ENCODE peak calls at places on chromosome 12, in six cellular contexts. I, E, V, K, Q and C are unnamed samples.
A peak's percentile ranks its signal among the peaks of the same experiment; 100 is the strongest.

GRCh38 chr12:96882862-96883261 is 24.2 kb upstream of the NEDD1 start:
- DNase-seq in Q (no peak), E (no peak), V (peak; percentile 94), I (no peak), K (no peak), C (no peak)

GRCh38 chr12:68623984-68624383 is 13.3 kb downstream of the RAP1B start:
- DNase-seq in Q (no peak), K (no peak), I (no peak), V (peak; percentile 61), E (no peak), C (no peak)

GRCh38 chr12:109999649-109999971 is 380 bp downstream of the ANKRD13A start:
- DNase-seq in V (no peak), I (no peak), Q (no peak), E (no peak), K (no peak), C (no peak)

GRCh38 chr12:44653886-44654527 is 222.1 kb downstream of the NELL2 start:
- DNase-seq in V (no peak), Q (no peak), E (no peak), K (no peak), I (no peak), C (no peak)

GRCh38 chr12:115423546-115423987 is 739.6 kb upstream of the TBX3 start:
- DNase-seq in E (peak; percentile 44), I (no peak), Q (peak; percentile 98), V (no peak), K (no peak), C (no peak)

GRCh38 chr12:46049665-46050064 is 59.3 kb upstream of the SCAF11 start:
- DNase-seq in K (no peak), I (no peak), Q (no peak), V (no peak), E (no peak), C (no peak)

GRCh38 chr12:96396209-96396608 is 4.0 kb downstream of the CDK17 start:
- DNase-seq in Q (no peak), K (no peak), V (no peak), E (no peak), I (no peak), C (no peak)

GRCh38 chr12:105226219-105226618 is 9.8 kb downstream of the APPL2 start:
- DNase-seq in K (no peak), I (peak; percentile 20), V (peak; percentile 97), Q (no peak), E (no peak), C (no peak)

GRCh38 chr12:87827638-87828264 is 201.4 kb downstream of the C12orf50 start:
- DNase-seq in I (no peak), Q (no peak), V (peak; percentile 86), K (no peak), E (peak; percentile 84), C (no peak)

GRCh38 chr12:74847169-74847568 is 309.5 kb downstream of the ATXN7L3B start:
- DNase-seq in I (no peak), V (no peak), Q (peak; percentile 15), K (no peak), E (no peak), C (no peak)

GRCh38 chr12:7089196-7089871 is 2.9 kb downstream of the C1R start:
- DNase-seq in I (no peak), Q (no peak), E (no peak), V (no peak), K (no peak), C (no peak)

GRCh38 chr12:65556676-65557424 is 267.4 kb upstream of the HMGA2 start:
- DNase-seq in E (peak; percentile 82), I (peak; percentile 83), V (peak; percentile 85), Q (peak; percentile 53), K (peak; percentile 9), C (peak; percentile 86)

GRCh38 chr12:23816394-23816851 is 133.0 kb downstream of the SOX5 start:
- DNase-seq in K (no peak), Q (peak; percentile 12), V (no peak), I (no peak), E (no peak), C (no peak)

GRCh38 chr12:118107694-118108093 is 3.9 kb upstream of the VSIG10 start:
- DNase-seq in K (no peak), V (no peak), I (no peak), Q (peak; percentile 36), E (no peak), C (no peak)

GRCh38 chr12:122732170-122732569 is 1.5 kb upstream of the HCAR1 start:
- DNase-seq in Q (no peak), E (no peak), K (no peak), I (no peak), V (no peak), C (no peak)

GRCh38 chr12:3958534-3958933 is 85.3 kb upstream of the PARP11 start:
- DNase-seq in K (no peak), V (no peak), E (no peak), Q (no peak), I (no peak), C (no peak)

GRCh38 chr12:94769746-94770396 is 119.5 kb upstream of the TMCC3 start:
- DNase-seq in E (no peak), V (no peak), I (no peak), K (peak; percentile 24), Q (no peak), C (no peak)

GRCh38 chr12:51926718-51927117 is 19.4 kb downstream of the ACVRL1 start:
- DNase-seq in V (peak; percentile 42), E (peak; percentile 71), I (peak; percentile 79), Q (peak; percentile 23), K (no peak), C (peak; percentile 36)

GRCh38 chr12:55719371-55719770 is 822 bp upstream of the RDH5 start:
- DNase-seq in V (no peak), E (no peak), I (no peak), K (no peak), Q (no peak), C (no peak)

GRCh38 chr12:55720071-55720564 is at the start of gene RDH5:
- DNase-seq in K (no peak), V (peak; percentile 89), Q (peak; percentile 83), E (peak; percentile 80), I (no peak), C (no peak)

GRCh38 chr12:55722948-55723347 is 2.8 kb downstream of the RDH5 start:
- DNase-seq in V (no peak), Q (no peak), E (no peak), K (no peak), I (no peak), C (no peak)

GRCh38 chr12:55721601-55722213 is 1.5 kb downstream of the RDH5 start:
- DNase-seq in I (no peak), K (no peak), E (no peak), V (no peak), Q (no peak), C (no peak)

GRCh38 chr12:55720894-55721444 is 776 bp downstream of the RDH5 start:
- DNase-seq in I (peak; percentile 56), Q (peak; percentile 55), E (peak; percentile 80), V (peak; percentile 91), K (no peak), C (no peak)
- TF ChIP-seq BHLHE40 in I (no peak), Q (peak; percentile 6), E (no peak), V (no peak), K (no peak), C (no peak)

DNA sequence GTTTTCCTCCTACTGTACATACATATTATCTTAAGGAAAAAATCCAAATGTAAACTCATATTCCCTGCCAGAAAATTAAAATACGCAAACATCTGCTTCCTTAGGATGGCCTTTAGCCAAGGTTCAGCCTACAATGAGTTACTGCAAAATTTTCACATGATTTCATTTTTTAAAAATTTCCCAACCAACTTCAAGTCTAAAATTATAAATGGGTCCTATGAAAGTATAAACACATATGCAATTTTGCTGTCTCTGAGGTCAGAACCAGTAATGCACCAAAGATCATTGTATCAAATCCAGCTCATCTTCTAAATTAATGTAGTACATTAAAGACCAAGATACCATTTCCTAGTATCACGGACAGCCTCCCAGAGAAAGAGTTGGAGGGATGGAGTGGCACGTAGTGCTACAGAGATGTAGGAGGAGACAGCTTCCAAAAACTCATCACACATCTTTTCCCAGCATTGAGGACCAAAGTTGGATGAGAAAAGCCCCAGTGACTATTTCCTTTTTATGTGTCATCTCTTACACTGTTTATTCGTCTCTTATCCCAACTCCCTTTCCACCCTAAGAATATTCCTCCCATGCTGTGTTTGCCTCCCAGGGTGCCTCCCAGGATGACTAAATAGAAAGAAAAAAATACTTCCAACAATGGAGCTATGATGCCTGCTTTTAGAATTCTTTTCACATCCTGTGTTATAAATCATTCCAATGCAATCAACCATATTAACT is 92.3 kb upstream of the SLCO1C1 start:
- DNase-seq in Q (no peak), V (peak; percentile 88), E (peak; percentile 83), I (no peak), K (no peak), C (no peak)
- TF ChIP-seq BHLHE40 in Q (no peak), V (no peak), E (no peak), I (no peak), K (no peak), C (no peak)

GRCh38 chr12:19971396-19971802 is 396.9 kb upstream of the PDE3A start:
- DNase-seq in I (no peak), Q (peak; percentile 5), K (no peak), E (peak; percentile 91), V (no peak), C (peak; percentile 14)
- TF ChIP-seq BHLHE40 in I (no peak), Q (no peak), K (no peak), E (no peak), V (no peak), C (no peak)

DNA sequence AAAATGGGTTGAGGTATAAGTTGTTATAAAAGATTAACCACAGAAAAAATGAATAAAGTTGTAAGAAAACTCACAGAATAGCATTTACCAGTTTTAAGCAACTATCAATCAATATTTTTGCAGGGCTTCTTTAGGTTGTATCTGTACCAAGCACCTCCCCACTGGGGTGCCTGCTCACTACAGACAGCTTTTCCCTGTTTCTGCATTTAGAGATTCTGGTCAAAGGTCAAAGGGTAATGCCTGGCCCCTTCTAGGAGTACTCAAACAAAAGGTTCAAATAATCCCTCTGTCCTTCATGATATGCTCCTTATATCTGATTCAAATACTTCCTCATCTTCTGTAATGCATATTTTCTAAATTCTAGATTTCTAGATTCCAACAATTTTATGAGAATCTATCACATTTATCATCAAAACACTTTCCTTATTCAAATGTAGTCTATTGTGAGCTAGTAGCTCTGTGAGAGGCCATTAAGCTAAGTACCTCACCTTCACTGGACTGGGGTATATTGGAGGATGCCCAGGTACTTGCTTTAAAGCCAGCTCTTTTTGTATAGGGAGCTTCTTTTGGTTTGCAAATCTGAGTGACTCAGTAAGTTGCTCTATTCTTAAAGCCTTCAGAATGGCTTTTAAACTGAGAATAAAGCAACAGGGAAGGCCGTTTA is 120.7 kb upstream of the PTPRB start:
- DNase-seq in I (peak; percentile 63), V (no peak), Q (no peak), K (no peak), E (no peak), C (no peak)
- TF ChIP-seq BHLHE40 in I (no peak), V (no peak), Q (no peak), K (no peak), E (no peak), C (no peak)

GRCh38 chr12:100955139-100955538 is 160.6 kb downstream of the ANO4 start:
- DNase-seq in Q (peak; percentile 1), K (no peak), V (peak; percentile 79), E (no peak), I (no peak), C (no peak)
- TF ChIP-seq BHLHE40 in Q (no peak), K (no peak), V (no peak), E (no peak), I (no peak), C (no peak)

DNA sequence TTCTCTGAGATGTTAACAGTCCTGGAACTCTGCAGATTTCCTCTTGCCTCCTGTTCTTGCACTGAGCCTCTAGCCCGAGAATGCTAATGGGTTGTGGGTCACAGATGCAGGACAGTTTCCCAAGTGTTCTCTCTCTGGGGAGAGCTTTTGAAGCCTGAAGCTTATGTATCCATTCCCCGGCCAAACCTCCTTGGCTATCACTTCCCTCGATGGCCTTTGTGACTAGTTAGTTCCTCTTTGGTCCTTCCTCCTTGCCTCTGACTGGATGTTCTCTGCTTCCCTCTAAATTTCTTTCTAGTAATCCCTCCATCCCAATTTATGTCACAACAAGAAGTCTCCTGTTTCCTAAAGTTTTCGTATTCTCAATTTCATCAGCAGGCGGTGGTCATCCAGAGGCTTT is 27.4 kb downstream of the A2ML1 start:
- DNase-seq in I (no peak), E (no peak), V (no peak), K (no peak), Q (no peak), C (no peak)
- TF ChIP-seq BHLHE40 in I (no peak), E (no peak), V (no peak), K (no peak), Q (no peak), C (no peak)